ENCODE peak calls at places on chromosomes 16 and 17, in four cellular contexts. M is tibial artery, K is epithelial cell of proximal tubule, A is GM20000. O is an unnamed sample.
A peak's percentile ranks its signal among the peaks of the same experiment; 100 is the strongest.

GRCh38 chr17:61364463-61364846 is 35.2 kb upstream of the TBX2 start:
- DNase-seq in M (no peak), K (no peak), A (no peak), O (no peak)

GRCh38 chr16:88120812-88121211 is 169.6 kb downstream of the BANP start:
- DNase-seq in M (no peak), K (no peak), A (no peak), O (no peak)

GRCh38 chr17:47072881-47073280 is 93.8 kb upstream of the RPRML start:
- DNase-seq in M (no peak), K (no peak), A (no peak), O (no peak)

GRCh38 chr17:47741793-47742145 is 8.7 kb downstream of the TBX21 start:
- DNase-seq in M (no peak), K (no peak), A (no peak), O (no peak)

GRCh38 chr16:6570520-6570919 is 762.1 kb upstream of the RBFOX1 start:
- DNase-seq in M (no peak), K (no peak), A (no peak), O (no peak)

GRCh38 chr16:2026461-2027023 is at the start of gene NHERF2:
- DNase-seq in M (no peak), K (no peak), A (peak; percentile 63), O (no peak)

GRCh38 chr17:50173335-50173941 is 7.6 kb downstream of the SGCA start:
- DNase-seq in M (peak; percentile 87), K (no peak), A (no peak), O (no peak)

GRCh38 chr17:65057520-65058075 is 1.1 kb upstream of the GNA13 start:
- DNase-seq in M (no peak), K (peak; percentile 94), A (no peak), O (no peak)

GRCh38 chr17:82973456-82974135 is 105.8 kb upstream of the METRNL start:
- DNase-seq in M (no peak), K (no peak), A (peak; percentile 7), O (peak; percentile 12)

GRCh38 chr17:48753794-48754499 is 25.4 kb upstream of the HOXB13 start:
- DNase-seq in M (no peak), K (peak; percentile 20), A (no peak), O (no peak)

DNA sequence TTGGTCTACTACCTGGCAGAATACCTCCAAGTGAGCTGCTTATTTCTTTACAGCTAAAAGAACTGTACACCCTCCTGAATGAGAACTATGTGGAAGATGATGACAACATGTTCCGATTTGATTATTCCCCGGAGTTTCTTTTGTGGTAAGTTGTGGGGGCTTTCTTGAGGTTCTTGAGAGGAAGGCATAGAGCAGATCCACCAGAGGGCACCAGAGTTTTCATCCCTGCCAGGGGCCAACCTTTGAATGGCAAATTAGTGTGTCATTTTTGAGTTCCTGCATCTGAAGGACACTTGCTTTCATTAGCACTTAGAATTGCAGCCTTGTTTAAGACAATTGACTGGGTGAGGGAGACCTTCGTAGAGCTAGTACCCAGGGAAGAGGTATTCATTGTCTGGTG is 35.0 kb downstream of the NMT1 start:
- DNase-seq in M (no peak), K (no peak), A (no peak), O (no peak)
- TF ChIP-seq CTCF in M (peak; percentile 37), K (peak; percentile 82), A (peak; percentile 13), O (peak; percentile 37)

DNA sequence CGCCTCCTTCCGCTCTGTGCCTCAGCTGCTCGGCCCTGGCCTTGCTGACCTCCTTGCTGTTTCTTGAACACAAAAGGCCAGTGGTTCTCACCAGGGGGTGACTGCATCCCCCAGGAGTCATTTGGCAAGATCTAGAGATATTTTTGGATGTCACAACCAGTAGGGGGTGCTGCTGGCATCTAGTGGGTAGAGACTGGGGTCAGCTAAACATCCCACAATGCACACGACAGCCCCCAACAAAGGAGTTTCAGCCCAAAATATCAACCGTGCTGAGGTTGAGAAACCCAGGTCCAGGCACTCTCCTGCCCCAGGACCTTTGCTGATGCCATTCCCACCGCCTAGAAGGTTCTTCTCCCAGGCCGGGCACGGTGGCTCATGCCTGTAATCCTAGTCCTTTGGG is 39.7 kb downstream of the ABCC6 start:
- DNase-seq in M (no peak), K (no peak), A (no peak), O (no peak)
- TF ChIP-seq CTCF in M (no peak), K (peak; percentile 52), A (no peak), O (no peak)

GRCh38 chr17:40554646-40555295 is 10.5 kb downstream of the CCR7 start:
- DNase-seq in M (peak; percentile 62), K (no peak), A (no peak), O (no peak)
- TF ChIP-seq CTCF in M (no peak), K (no peak), A (no peak), O (no peak)

GRCh38 chr16:5350118-5350517 is 252.5 kb upstream of the EEF2KMT start:
- DNase-seq in M (no peak), K (no peak), A (no peak), O (no peak)
- TF ChIP-seq CTCF in M (no peak), K (no peak), A (no peak), O (no peak)

GRCh38 chr17:72121164-72122001 is 563 bp downstream of the SOX9 start:
- DNase-seq in M (peak; percentile 71), K (no peak), A (peak; percentile 53), O (peak; percentile 30)
- TF ChIP-seq CTCF in M (no peak), K (no peak), A (no peak), O (no peak)

DNA sequence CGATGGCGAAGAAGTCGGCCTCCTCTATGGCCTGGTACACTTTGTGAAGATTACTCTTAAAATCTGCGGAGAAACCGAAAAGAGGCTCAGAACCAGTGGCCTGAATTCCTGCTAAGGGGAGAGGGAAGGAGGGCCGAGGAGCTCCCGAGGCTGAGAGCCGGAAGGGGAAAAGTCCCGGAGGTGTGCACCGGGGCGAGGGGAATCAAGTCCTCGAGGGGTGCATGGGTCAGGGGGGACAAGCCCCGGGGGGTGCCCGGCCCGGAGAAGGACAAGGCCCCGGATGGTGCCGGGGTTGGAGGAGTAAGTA is 495 bp downstream of the PARN start:
- DNase-seq in M (no peak), K (no peak), A (peak; percentile 23), O (no peak)
- TF ChIP-seq CTCF in M (no peak), K (no peak), A (no peak), O (no peak)

GRCh38 chr17:37488607-37489196 is 989 bp upstream of the DUSP14 start:
- DNase-seq in M (peak; percentile 92), K (peak; percentile 86), A (peak; percentile 61), O (peak; percentile 56)

GRCh38 chr17:37490638-37491614 is 1.2 kb downstream of the DUSP14 start:
- DNase-seq in M (peak; percentile 79), K (no peak), A (peak; percentile 41), O (no peak)

GRCh38 chr17:37488009-37488604 is 1.6 kb upstream of the DUSP14 start:
- DNase-seq in M (no peak), K (peak; percentile 96), A (no peak), O (no peak)

GRCh38 chr17:37490022-37490587 is 414 bp downstream of the DUSP14 start:
- DNase-seq in M (peak; percentile 80), K (no peak), A (peak; percentile 83), O (peak; percentile 72)

GRCh38 chr17:37489197-37490001 is at the start of gene DUSP14:
- DNase-seq in M (peak; percentile 89), K (no peak), A (peak; percentile 99), O (peak; percentile 97)
- TF ChIP-seq CTCF in M (no peak), K (peak; percentile 4), A (no peak), O (no peak)

GRCh38 chr17:76528156-76528527 is 9.4 kb downstream of the CYGB start:
- DNase-seq in M (no peak), K (no peak), A (no peak), O (no peak)

GRCh38 chr17:76529643-76530488 is 7.6 kb downstream of the CYGB start:
- DNase-seq in M (peak; percentile 91), K (no peak), A (no peak), O (no peak)

GRCh38 chr17:76527430-76528111 is 9.9 kb downstream of the CYGB start:
- DNase-seq in M (no peak), K (no peak), A (peak; percentile 67), O (peak; percentile 54)

GRCh38 chr17:76529224-76529642 is 8.3 kb downstream of the CYGB start:
- DNase-seq in M (peak; percentile 94), K (no peak), A (no peak), O (no peak)

DNA sequence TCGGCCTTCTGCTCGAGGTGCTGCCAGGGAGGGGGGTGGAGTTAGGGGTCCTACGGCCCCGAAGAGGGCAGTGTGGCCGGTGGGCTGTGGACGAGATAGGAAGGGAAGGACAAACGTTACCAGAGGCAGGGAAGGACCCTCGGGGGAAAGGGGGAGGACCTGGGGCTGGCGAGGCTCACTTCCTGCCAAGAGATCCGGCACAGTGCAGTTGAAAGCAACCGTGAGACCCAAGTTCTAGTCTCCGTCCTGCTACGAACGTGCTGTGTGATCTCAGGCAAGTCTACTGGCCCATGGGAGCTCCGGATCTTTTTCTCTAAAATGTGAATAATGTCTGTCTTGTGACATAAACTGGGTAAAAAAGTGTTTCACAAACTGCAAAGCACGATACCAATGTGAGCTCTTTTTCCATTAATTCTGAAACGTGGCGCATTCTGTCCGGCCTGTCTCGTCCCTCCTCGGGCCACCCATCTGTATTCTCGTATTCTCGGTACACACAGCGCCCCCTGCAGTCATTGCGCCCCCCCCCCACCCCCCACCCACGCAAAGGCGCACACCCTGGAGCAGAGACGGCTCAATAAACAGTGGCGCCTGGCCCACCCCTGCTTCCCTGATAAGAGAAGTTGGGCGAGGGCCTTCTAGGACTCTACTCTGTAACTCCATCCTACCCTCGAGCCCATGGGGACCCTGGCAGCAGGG is 8.8 kb downstream of the CYGB start:
- DNase-seq in M (peak; percentile 77), K (no peak), A (no peak), O (no peak)
- TF ChIP-seq CTCF in M (no peak), K (peak; percentile 4), A (no peak), O (no peak)

GRCh38 chr17:22512997-22513538 is 820.7 kb downstream of the KCNJ18 start:
- DNase-seq in M (no peak), K (no peak), A (no peak), O (no peak)
- TF ChIP-seq CTCF in M (no peak), K (no peak), A (no peak), O (peak; percentile 4)